ENCODE peak calls at places on chromosomes 7 and 10, in six cellular contexts. M, T, P, O, C and J are unnamed samples.

GRCh38 chr7:2958416-2959342 is 85.0 kb downstream of the CARD11 start:
- DNase-seq in M (no peak), T (no peak), P (peak), O (no peak), C (no peak), J (no peak)

GRCh38 chr7:23969443-23969842 is 259.4 kb downstream of the STK31 start:
- DNase-seq in M (no peak), T (no peak), P (no peak), O (no peak), C (no peak), J (no peak)

GRCh38 chr10:106711313-106711906 is 453.1 kb downstream of the SORCS1 start:
- DNase-seq in M (no peak), T (peak), P (no peak), O (peak), C (no peak), J (peak)

GRCh38 chr10:119651514-119652327 is 541 bp downstream of the BAG3 start:
- DNase-seq in M (no peak), T (no peak), P (peak), O (no peak), C (no peak), J (peak)

GRCh38 chr7:138835087-138835486 is 37.1 kb upstream of the ATP6V0A4 start:
- DNase-seq in M (no peak), T (no peak), P (no peak), O (no peak), C (peak), J (no peak)

GRCh38 chr7:74544706-74545469 is 91.2 kb downstream of the GTF2IRD1 start:
- DNase-seq in M (no peak), T (peak), P (no peak), O (peak), C (no peak), J (peak)

GRCh38 chr7:15317215-15317614 is 244.6 kb downstream of the AGMO start:
- DNase-seq in M (no peak), T (no peak), P (no peak), O (no peak), C (no peak), J (no peak)

GRCh38 chr7:104923010-104923421 is 91.0 kb upstream of the KMT2E start:
- DNase-seq in M (peak), T (peak), P (peak), O (peak), C (no peak), J (peak)

GRCh38 chr10:92699518-92700272 is 9.9 kb downstream of the HHEX start:
- DNase-seq in M (peak), T (peak), P (no peak), O (peak), C (no peak), J (no peak)

GRCh38 chr7:131106681-131107342 is 220.9 kb upstream of the MKLN1 start:
- DNase-seq in M (peak), T (peak), P (peak), O (peak), C (no peak), J (peak)
- TF ChIP-seq CTCF in M (no peak), T (no peak), P (no peak), O (no peak), C (no peak), J (no peak)

DNA sequence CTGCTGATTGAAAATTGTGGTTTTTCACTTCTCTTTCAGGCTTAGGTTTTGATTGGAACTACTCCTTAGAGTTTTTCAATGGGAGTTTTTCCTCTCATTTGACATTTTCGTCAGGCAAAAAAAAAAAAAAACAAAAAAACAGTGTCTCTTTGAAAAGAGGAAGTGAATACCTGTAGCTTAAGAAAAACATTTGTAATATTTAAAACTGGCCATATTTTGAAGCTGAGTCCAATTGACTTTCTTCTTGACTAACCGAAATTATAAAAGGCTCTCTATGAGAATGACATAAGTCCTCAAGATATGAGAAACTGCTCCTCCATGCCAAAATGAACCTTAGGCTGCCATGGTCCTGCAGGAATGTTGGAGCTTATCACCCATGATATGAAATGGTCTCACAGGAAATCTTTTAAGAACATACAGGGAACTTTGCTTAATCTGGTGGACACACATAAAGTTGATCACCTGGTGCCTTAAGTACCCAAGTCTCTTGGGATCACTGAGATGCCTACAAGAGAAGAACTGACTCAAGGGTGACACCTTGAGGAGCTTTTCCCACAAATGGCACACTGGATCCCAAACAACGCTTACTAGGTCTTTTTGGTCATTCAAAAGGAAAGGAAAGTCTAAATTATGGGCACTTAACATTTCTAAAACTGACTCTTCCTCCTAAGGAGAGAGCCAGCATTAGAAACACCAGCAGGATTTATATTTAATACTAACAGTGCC is 263.4 kb downstream of the CDC14C start:
- DNase-seq in M (no peak), T (peak), P (no peak), O (peak), C (no peak), J (no peak)
- TF ChIP-seq CTCF in M (peak), T (peak), P (no peak), O (peak), C (no peak), J (peak)

GRCh38 chr7:121286186-121286585 is 42.6 kb upstream of the WNT16 start:
- DNase-seq in M (no peak), T (no peak), P (no peak), O (no peak), C (no peak), J (no peak)
- TF ChIP-seq CTCF in M (no peak), T (no peak), P (no peak), O (no peak), C (no peak), J (no peak)

GRCh38 chr10:52740913-52741675 is 31.5 kb downstream of the MBL2 start:
- DNase-seq in M (no peak), T (peak), P (no peak), O (peak), C (no peak), J (peak)
- TF ChIP-seq CTCF in M (peak), T (peak), P (peak), O (peak), C (peak), J (peak)

DNA sequence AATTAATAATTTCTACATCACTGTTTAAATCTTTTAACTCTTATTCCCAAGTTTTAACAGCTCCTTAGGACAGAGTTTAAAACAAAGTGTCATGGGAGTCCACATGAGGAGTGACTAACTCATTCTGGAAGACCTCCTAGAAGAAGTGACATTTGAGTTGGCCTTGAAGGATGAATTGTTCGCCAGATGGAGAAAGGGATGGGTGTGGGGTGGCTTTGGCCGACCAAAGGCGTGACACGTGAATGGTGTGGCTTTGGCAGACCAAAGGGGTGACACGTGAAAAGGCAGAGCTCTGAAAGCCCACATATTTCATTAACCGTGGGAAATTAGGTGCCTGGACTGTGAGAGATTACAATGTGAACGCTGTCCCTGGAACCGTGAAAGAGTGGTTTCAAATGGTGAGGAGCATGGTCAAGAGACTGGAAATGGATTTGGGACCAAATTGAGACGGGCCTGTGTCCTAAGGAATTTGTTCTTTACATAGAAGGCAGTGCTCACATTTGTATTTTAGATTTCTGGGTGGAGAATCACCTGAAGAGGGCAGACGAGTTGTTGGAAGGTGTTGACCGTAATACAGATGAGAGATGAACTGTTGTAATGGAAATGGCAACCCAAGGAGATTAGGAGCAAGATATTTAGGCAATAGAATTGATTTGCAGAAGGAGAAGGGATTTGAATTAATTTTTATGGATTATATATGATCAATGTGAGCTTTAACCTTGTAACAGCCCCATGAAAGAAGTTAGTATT is 228.1 kb downstream of the BICC1 start:
- DNase-seq in M (no peak), T (no peak), P (no peak), O (no peak), C (no peak), J (no peak)
- TF ChIP-seq CTCF in M (no peak), T (no peak), P (no peak), O (peak), C (no peak), J (no peak)

GRCh38 chr7:17234398-17235021 is 63.9 kb upstream of the AHR start:
- DNase-seq in M (peak), T (peak), P (no peak), O (peak), C (no peak), J (peak)
- TF ChIP-seq CTCF in M (no peak), T (no peak), P (no peak), O (peak), C (peak), J (no peak)

DNA sequence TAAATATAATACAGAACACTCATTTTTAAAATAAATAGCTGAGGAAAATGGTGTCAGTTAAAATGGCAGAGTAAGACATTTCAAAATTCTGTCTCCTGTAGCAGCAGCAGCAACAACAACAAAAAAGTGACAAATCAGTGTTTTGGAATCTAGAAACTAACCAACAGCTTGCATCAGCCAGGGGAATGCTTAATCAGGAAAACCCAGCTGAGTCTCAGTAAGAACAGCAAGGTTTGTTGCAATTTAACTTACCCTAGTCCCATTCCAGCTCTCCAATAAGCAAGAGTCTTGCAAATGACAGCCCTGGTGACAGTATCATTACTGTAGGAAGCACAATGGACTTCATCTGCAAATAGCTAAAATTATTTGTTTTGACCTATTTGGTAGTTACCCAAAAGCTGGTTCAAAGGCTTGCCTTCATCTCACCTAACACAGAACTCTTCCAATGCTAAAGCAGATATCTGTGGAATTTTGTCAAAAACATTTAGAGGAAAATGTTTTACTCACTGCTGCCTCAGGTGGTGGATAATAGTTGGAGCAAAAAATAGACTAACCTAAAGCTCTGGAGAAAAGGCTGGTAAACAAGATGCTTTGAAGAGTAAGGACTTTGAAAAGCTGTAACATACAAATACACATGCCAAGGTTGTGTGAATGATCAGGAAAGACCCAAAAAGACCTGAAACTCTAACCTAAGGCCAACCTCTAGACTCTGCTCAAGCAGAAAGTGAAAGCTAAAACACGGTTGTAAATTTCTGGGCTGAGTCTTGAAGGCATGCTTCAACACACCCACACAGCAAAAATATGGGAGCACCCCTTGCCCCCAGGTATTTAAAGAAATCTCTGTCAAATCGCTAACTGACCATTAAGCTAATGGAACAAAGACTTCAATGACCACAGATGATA is 9.9 kb upstream of the ARHGAP22 start:
- DNase-seq in M (no peak), T (peak), P (no peak), O (peak), C (no peak), J (no peak)
- TF ChIP-seq CTCF in M (peak), T (peak), P (no peak), O (peak), C (peak), J (peak)